ENCODE peak calls at places on chromosomes 5 and 9, in seven cellular contexts. Y is tibial nerve, K is WERI-Rb-1, D is uterus, G is cardiac fibroblast, S is choroid plexus epithelial cell, A is dorsolateral prefrontal cortex. P is an unnamed sample.

GRCh38 chr9:125904155-125904841 is 157.1 kb downstream of the PBX3 start:
- DNase-seq in Y (no peak), D (no peak), A (no peak), K (no peak), S (peak), G (no peak), P (no peak)

GRCh38 chr9:36389590-36389989 is 10.5 kb downstream of the RNF38 start:
- DNase-seq in K (no peak), A (no peak), Y (no peak), D (no peak), S (no peak), G (no peak), P (no peak)

GRCh38 chr9:135681161-135681560 is 18.1 kb downstream of the LCN9 start:
- DNase-seq in D (no peak), A (no peak), K (no peak), G (no peak), Y (no peak), S (no peak), P (no peak)

GRCh38 chr9:79623799-79624721 is 52.3 kb downstream of the TLE4 start:
- DNase-seq in A (no peak), D (no peak), K (no peak), S (peak), G (peak), Y (no peak), P (no peak)

GRCh38 chr9:4237748-4238511 is 61.9 kb downstream of the GLIS3 start:
- DNase-seq in S (peak), K (no peak), G (peak), Y (no peak), A (no peak), D (no peak), P (no peak)

GRCh38 chr9:77764894-77765780 is 117.0 kb upstream of the GNA14 start:
- DNase-seq in K (no peak), A (no peak), Y (no peak), G (peak), S (peak), D (no peak), P (no peak)

GRCh38 chr9:4062966-4063365 is 236.9 kb downstream of the GLIS3 start:
- DNase-seq in K (no peak), Y (no peak), G (peak), A (no peak), D (no peak), S (peak), P (no peak)

GRCh38 chr5:134736173-134736812 is 2.1 kb upstream of the CAMLG start:
- DNase-seq in A (no peak), Y (no peak), K (no peak), S (no peak), G (no peak), D (no peak), P (no peak)

GRCh38 chr5:143648696-143649095 is 163.3 kb upstream of the HMHB1 start:
- DNase-seq in D (no peak), Y (no peak), G (no peak), K (no peak), S (no peak), A (no peak), P (no peak)

GRCh38 chr9:100473271-100474081 is 527 bp downstream of the TMEFF1 start:
- DNase-seq in D (no peak), A (peak), G (peak), Y (no peak), K (peak), S (peak), P (peak)

GRCh38 chr9:83707768-83708514 is at the start of gene UBQLN1:
- DNase-seq in S (peak), A (peak), Y (peak), K (peak), G (peak), D (peak), P (peak)

GRCh38 chr9:108282872-108283271 is 572.9 kb downstream of the ACTL7B start:
- DNase-seq in Y (no peak), K (no peak), D (no peak), A (no peak), G (peak), S (peak), P (no peak)

GRCh38 chr5:77486344-77486962 is 5.7 kb downstream of the WDR41 start:
- DNase-seq in D (no peak), S (no peak), A (no peak), G (no peak), K (no peak), Y (no peak), P (no peak)

GRCh38 chr9:100911273-100911672 is 117.3 kb upstream of the PLPPR1 start:
- DNase-seq in D (no peak), A (no peak), G (no peak), S (no peak), K (no peak), Y (no peak), P (no peak)

GRCh38 chr5:40198736-40199135 is 481.0 kb upstream of the PTGER4 start:
- DNase-seq in D (no peak), S (peak), Y (no peak), A (no peak), G (no peak), K (no peak), P (no peak)

GRCh38 chr5:142792865-142793232 is 22.7 kb downstream of the ARHGAP26 start:
- DNase-seq in S (no peak), D (no peak), G (no peak), Y (no peak), K (no peak), A (no peak), P (no peak)

GRCh38 chr5:151007430-151008123 is 12.8 kb upstream of the GPX3 start:
- DNase-seq in K (no peak), G (no peak), A (no peak), Y (no peak), S (no peak), D (no peak), P (no peak)

GRCh38 chr5:33530963-33531298 is 90.2 kb downstream of the TARS1 start:
- DNase-seq in S (no peak), Y (no peak), D (no peak), A (no peak), G (no peak), K (no peak), P (no peak)

GRCh38 chr9:86662890-86663468 is 284.3 kb downstream of the GAS1 start:
- DNase-seq in S (no peak), Y (no peak), G (no peak), A (no peak), D (no peak), K (no peak), P (no peak)

GRCh38 chr9:97475079-97475478 is 26.4 kb upstream of the TMOD1 start:
- DNase-seq in K (no peak), D (no peak), G (no peak), S (peak), A (no peak), Y (no peak), P (no peak)

GRCh38 chr5:35319231-35320002 is 89.1 kb upstream of the PRLR start:
- DNase-seq in K (no peak), S (peak), G (peak), Y (peak), D (peak), A (no peak), P (no peak)

GRCh38 chr5:111755942-111756353 is 1.0 kb downstream of the NREP start:
- DNase-seq in A (no peak), K (no peak), D (no peak), S (peak), G (peak), Y (no peak), P (no peak)

GRCh38 chr5:108917596-108917995 is 169.9 kb downstream of the FER start:
- DNase-seq in D (no peak), S (no peak), K (no peak), G (no peak), Y (no peak), A (no peak), P (no peak)

GRCh38 chr5:108925073-108925472 is 177.4 kb downstream of the FER start:
- DNase-seq in S (no peak), Y (no peak), A (no peak), D (no peak), K (no peak), G (no peak), P (no peak)

GRCh38 chr5:108924457-108924961 is 176.8 kb downstream of the FER start:
- DNase-seq in Y (no peak), K (no peak), S (no peak), A (no peak), G (no peak), D (no peak), P (no peak)

DNA sequence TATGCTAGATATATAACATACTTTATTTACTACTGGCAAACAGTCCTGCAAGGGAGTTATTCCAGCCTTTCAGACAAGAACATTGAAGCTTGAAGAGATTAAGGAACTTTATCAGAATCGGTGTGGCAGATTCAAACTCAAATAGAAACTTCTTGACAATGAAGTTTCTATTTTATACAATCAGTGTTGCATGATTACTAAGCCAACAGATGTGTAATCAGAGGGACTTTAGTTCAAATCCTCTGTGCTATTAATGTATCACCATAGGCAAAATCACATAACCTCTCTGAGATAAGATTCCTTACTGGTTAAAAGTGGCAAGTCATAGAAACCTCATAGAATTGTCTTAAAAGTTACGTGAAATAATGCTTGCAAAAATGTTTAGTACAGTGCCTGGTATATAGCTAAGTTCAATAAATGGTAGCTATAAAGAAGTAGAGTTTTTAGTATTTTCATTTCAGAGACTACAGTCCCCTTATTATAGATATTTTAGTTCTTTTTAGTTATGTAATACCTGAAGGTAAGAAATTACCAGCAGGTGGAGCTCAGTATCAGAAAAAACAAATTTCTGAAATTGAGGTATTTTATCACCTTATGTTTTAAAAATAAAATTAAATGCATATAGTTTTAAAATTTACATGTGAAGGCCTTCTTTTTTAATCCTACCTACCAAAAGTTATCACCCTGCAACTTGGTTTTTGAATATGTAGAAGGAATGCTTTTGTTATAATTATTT is 172.1 kb downstream of the FER start:
- DNase-seq in Y (no peak), S (peak), A (no peak), K (no peak), D (no peak), G (no peak), P (no peak)
- TF ChIP-seq CTCF in Y (no peak), S (peak), A (peak), K (no peak), D (peak), G (peak), P (peak)

GRCh38 chr5:149962040-149962439 is 1.5 kb downstream of the SLC26A2 start:
- DNase-seq in G (peak), S (peak), D (no peak), A (no peak), K (no peak), Y (no peak), P (no peak)
- TF ChIP-seq CTCF in G (peak), S (peak), D (no peak), A (peak), K (peak), Y (peak), P (peak)

DNA sequence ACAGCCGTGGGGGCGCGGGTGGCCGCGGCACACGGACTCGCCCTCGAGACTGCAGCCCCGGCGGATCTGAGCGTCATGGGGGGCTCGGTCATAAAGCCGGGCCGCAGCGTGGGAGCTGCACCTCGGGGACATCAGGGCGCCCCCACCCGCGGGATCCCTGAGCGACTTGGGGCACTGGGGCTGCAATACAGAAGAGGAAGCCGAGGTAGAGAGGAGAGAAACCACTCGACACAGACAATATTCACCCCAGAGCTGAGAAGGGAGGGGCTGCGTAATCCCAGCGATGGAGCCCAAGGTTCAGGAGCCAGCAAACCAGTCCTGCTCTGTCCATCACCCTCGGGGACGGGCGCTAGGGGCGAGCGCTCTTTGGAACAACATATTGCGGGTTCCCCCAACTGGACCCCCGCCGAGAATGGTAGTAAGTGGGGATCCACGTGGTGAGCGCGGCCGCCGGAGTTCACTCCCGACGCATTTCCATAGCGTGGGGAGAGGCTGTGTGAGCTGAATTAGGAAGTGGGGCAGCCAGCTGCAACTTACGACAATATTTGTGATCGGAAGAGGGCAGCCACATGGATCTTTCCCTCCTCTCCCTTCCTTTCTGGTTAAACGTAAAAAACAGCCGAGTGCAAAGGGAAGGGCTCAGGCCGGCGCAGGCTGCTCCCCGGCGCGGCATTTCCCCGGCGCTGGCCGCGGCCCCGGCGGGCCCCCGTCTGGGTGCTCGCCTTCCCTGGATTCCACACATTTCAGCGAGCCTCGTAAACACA is 9.9 kb downstream of the PTCH1 start:
- DNase-seq in Y (no peak), K (peak), G (no peak), S (peak), D (peak), A (peak), P (peak)
- TF ChIP-seq CTCF in Y (no peak), K (no peak), G (no peak), S (no peak), D (no peak), A (no peak), P (no peak)

GRCh38 chr5:37308796-37309195 is 59.6 kb upstream of the CPLANE1 start:
- DNase-seq in K (no peak), Y (no peak), A (no peak), S (peak), G (peak), D (no peak), P (no peak)
- TF ChIP-seq CTCF in K (no peak), Y (no peak), A (no peak), S (no peak), G (no peak), D (no peak), P (no peak)

GRCh38 chr5:6822556-6823343 is 109.5 kb downstream of the TENT4A start:
- DNase-seq in G (no peak), D (no peak), A (no peak), S (no peak), Y (no peak), K (peak), P (no peak)
- TF ChIP-seq CTCF in G (no peak), D (no peak), A (no peak), S (no peak), Y (no peak), K (peak), P (no peak)

GRCh38 chr9:17402309-17402708 is 176.6 kb upstream of the SH3GL2 start:
- DNase-seq in S (peak), G (peak), A (no peak), K (no peak), D (no peak), Y (no peak), P (no peak)
- TF ChIP-seq CTCF in S (peak), G (peak), A (no peak), K (peak), D (no peak), Y (no peak), P (no peak)

DNA sequence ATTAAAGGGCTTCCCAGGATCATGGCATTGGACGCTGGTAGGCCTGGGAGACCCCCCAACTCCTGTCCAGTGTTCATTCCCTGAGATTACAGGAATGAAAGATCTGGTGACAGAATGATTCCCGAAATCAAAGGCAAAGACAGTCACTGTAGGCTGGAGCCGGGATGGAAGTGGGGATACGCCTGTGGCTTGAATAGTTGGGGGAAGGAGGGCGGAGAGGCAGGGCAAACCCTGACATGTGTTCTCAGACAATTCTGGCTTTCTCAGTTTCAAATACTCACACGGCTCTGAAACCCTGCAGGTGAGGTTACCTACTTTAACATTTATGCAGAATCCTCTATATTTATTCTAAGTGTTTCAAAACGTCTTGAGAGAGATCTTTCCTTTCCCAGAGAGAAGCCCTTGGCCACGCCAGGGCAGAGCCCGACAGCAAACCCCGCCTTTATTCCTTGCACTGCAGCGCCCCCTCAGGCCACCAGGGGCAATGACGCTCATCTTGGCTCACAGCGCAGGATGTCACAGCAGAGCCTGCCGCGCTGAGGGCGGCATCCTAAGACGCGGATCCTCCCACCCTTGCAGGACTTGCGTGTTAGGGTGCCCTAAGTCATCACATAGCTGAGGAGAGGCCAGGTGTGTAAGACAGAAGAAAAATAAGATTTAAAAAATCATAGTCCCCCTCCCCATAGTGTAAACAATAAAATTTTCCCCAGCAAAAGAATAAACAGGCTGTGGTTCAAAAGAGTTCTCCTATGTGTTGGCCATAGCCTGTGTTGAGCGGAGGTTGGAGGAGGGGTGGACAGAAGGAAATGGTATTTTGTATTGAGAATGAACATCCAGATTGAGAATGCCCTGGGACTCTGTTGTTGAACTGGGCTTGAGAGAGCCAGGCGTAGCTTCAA is 284.5 kb downstream of the NTRK2 start:
- DNase-seq in K (peak), S (peak), G (peak), D (peak), A (peak), Y (peak), P (peak)
- TF ChIP-seq CTCF in K (peak), S (peak), G (peak), D (peak), A (peak), Y (peak), P (peak)

DNA sequence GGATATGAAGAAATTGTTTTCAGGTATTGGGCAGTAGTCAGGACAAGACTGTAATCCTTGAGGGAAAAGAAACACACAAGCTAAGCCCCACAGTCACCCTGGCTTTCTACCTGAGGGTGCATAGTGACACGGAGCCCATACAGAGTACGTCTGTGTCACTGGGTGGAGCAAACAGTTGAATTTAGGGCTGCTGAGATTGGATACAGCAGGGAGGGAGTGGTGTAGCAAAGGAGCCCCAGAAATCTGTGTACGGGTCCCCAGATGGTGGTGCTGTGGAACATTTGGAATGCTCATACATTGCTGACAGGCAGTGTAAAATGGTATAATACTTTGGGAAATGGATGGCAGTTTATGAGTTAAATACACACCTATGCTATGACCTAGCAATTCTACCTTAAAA is 5.1 kb downstream of the TRMT10B start:
- DNase-seq in K (no peak), Y (no peak), S (no peak), A (no peak), D (no peak), G (no peak), P (no peak)
- TF ChIP-seq CTCF in K (no peak), Y (no peak), S (no peak), A (no peak), D (no peak), G (no peak), P (no peak)

P was measured in mesothelial cell of epicardium.